ENCODE peak calls at places on chromosomes 13 and 19, in seven cellular contexts. P is left lung, Z is RWPE1, R is cardiac muscle cell, T is AG04450, Y is coronary artery, N is ovary. H is an unnamed sample.

GRCh38 chr19:22882797-22883196 is 50.7 kb downstream of the ZNF723 start:
- DNase-seq in P (no peak), Z (no peak), R (no peak), T (no peak), Y (no peak), N (no peak), H (no peak)

GRCh38 chr13:112818698-112819045 is 128.8 kb downstream of the ATP11A start:
- DNase-seq in P (no peak), Z (no peak), R (no peak), T (no peak), Y (no peak), N (no peak), H (no peak)

GRCh38 chr13:25171517-25172302 is at the start of gene AMER2:
- DNase-seq in P (peak), Z (no peak), R (peak), T (no peak), Y (no peak), N (no peak), H (peak)

GRCh38 chr13:33070713-33071112 is 54.5 kb downstream of the KL start:
- DNase-seq in P (no peak), Z (peak), R (no peak), T (no peak), Y (no peak), N (no peak), H (no peak)

GRCh38 chr19:16429066-16429758 is 42.6 kb downstream of the EPS15L1 start:
- DNase-seq in P (no peak), Z (peak), R (no peak), T (no peak), Y (no peak), N (no peak), H (peak)

GRCh38 chr13:33204130-33204927 is 81.2 kb downstream of the STARD13 start:
- DNase-seq in P (no peak), Z (no peak), R (no peak), T (no peak), Y (no peak), N (peak), H (no peak)

GRCh38 chr13:99686944-99687382 is 185.7 kb downstream of the TM9SF2 start:
- DNase-seq in P (no peak), Z (no peak), R (no peak), T (no peak), Y (no peak), N (no peak), H (no peak)

GRCh38 chr13:113666951-113667701 is at the start of gene GRK1:
- DNase-seq in P (peak), Z (no peak), R (no peak), T (no peak), Y (peak), N (peak), H (no peak)

GRCh38 chr13:48624858-48625257 is 28.9 kb upstream of the CYSLTR2 start:
- DNase-seq in P (no peak), Z (no peak), R (no peak), T (no peak), Y (no peak), N (no peak), H (no peak)

GRCh38 chr19:35797663-35798062 is 15.0 kb downstream of the PRODH2 start:
- DNase-seq in P (peak), Z (no peak), R (peak), T (no peak), Y (no peak), N (no peak), H (peak)

GRCh38 chr13:43016226-43016625 is 7.2 kb upstream of the DNAJC15 start:
- DNase-seq in P (no peak), Z (no peak), R (no peak), T (no peak), Y (no peak), N (no peak), H (no peak)

GRCh38 chr19:7191946-7192691 is 102.1 kb downstream of the INSR start:
- DNase-seq in P (no peak), Z (no peak), R (no peak), T (no peak), Y (no peak), N (no peak), H (no peak)

GRCh38 chr19:56155124-56155687 is 14.1 kb downstream of the ZNF444 start:
- DNase-seq in P (no peak), Z (no peak), R (no peak), T (no peak), Y (no peak), N (no peak), H (no peak)

GRCh38 chr19:13974073-13974472 is 21.8 kb downstream of the DCAF15 start:
- DNase-seq in P (no peak), Z (peak), R (peak), T (no peak), Y (no peak), N (no peak), H (no peak)

GRCh38 chr19:32168606-32169005 is 176.8 kb upstream of the ZNF507 start:
- DNase-seq in P (no peak), Z (no peak), R (no peak), T (no peak), Y (peak), N (no peak), H (no peak)

GRCh38 chr13:44932850-44933251 is 56.4 kb downstream of the NUFIP1 start:
- DNase-seq in P (no peak), Z (peak), R (no peak), T (no peak), Y (no peak), N (no peak), H (no peak)

GRCh38 chr19:14502334-14503092 is 6.6 kb upstream of the GIPC1 start:
- DNase-seq in P (no peak), Z (no peak), R (no peak), T (no peak), Y (no peak), N (no peak), H (no peak)

GRCh38 chr13:33262069-33262487 is 23.5 kb downstream of the STARD13 start:
- DNase-seq in P (no peak), Z (peak), R (no peak), T (no peak), Y (no peak), N (no peak), H (peak)

GRCh38 chr13:113195360-113195759 is 13.1 kb downstream of the PCID2 start:
- DNase-seq in P (no peak), Z (no peak), R (no peak), T (no peak), Y (no peak), N (no peak), H (no peak)

GRCh38 chr19:18876865-18877264 is 19.1 kb downstream of the CERS1 start:
- DNase-seq in P (peak), Z (no peak), R (no peak), T (no peak), Y (no peak), N (no peak), H (no peak)

GRCh38 chr19:14758816-14759215 is 19.5 kb downstream of the ADGRE2 start:
- DNase-seq in P (no peak), Z (peak), R (no peak), T (no peak), Y (no peak), N (no peak), H (no peak)

GRCh38 chr13:57314897-57315520 is 148.0 kb downstream of the PRR20E start:
- DNase-seq in P (no peak), Z (no peak), R (no peak), T (no peak), Y (no peak), N (no peak), H (no peak)

GRCh38 chr13:39862891-39863290 is 207.4 kb downstream of the COG6 start:
- DNase-seq in P (no peak), Z (no peak), R (no peak), T (no peak), Y (no peak), N (no peak), H (no peak)

GRCh38 chr13:59178344-59178743 is 985.4 kb downstream of the DIAPH3 start:
- DNase-seq in P (no peak), Z (no peak), R (peak), T (no peak), Y (no peak), N (no peak), H (no peak)

GRCh38 chr13:28493740-28494536 is 990 bp downstream of the FLT1 start:
- DNase-seq in P (peak), Z (no peak), R (peak), T (no peak), Y (no peak), N (no peak), H (no peak)

GRCh38 chr19:2337329-2337707 is 8.8 kb downstream of the SPPL2B start:
- DNase-seq in P (peak), Z (no peak), R (peak), T (no peak), Y (no peak), N (peak), H (peak)

GRCh38 chr13:109789262-109789661 is 2.9 kb upstream of the IRS2 start:
- DNase-seq in P (no peak), Z (no peak), R (no peak), T (no peak), Y (no peak), N (no peak), H (no peak)

GRCh38 chr19:6639439-6639838 is 30.5 kb downstream of the TNFSF14 start:
- DNase-seq in P (no peak), Z (no peak), R (no peak), T (no peak), Y (no peak), N (no peak), H (no peak)

GRCh38 chr13:72648513-72649065 is 78.8 kb downstream of the MZT1 start:
- DNase-seq in P (no peak), Z (no peak), R (peak), T (no peak), Y (no peak), N (no peak), H (no peak)

GRCh38 chr13:43720780-43721397 is 65.9 kb downstream of the ENOX1 start:
- DNase-seq in P (no peak), Z (no peak), R (no peak), T (no peak), Y (no peak), N (no peak), H (no peak)

GRCh38 chr13:51785592-51786424 is 18.2 kb downstream of the DHRS12 start:
- DNase-seq in P (no peak), Z (no peak), R (peak), T (no peak), Y (no peak), N (peak), H (no peak)

GRCh38 chr13:36054041-36054440 is 77.1 kb downstream of the DCLK1 start:
- DNase-seq in P (no peak), Z (no peak), R (no peak), T (no peak), Y (no peak), N (no peak), H (no peak)

GRCh38 chr13:87094646-87095045 is 576.5 kb upstream of the SLITRK5 start:
- DNase-seq in P (no peak), Z (no peak), R (peak), T (no peak), Y (no peak), N (no peak), H (no peak)

DNA sequence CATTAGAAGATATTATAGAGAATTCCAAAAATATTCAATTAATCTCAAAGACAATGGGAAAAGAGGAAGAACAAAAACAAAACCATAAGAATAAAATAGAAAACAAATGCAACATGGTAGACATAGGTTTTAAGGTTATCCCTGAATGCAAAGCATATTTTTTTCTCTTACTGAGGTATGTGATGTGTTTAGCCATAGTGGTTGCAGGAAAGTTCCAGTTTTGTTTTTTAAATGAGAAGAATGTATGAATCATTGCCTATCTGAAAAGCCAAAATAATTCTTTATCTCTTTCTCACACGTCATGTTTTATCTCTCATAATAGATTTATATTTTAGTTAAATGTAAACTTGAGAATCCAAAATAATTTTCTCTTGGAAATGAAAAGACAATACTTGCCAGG is 2591.7 kb upstream of the PCDH20 start:
- DNase-seq in P (no peak), Z (no peak), R (no peak), T (no peak), Y (no peak), N (no peak), H (no peak)
- TF ChIP-seq CTCF in P (no peak), Z (no peak), R (no peak), T (no peak), Y (no peak), N (no peak), H (no peak)

DNA sequence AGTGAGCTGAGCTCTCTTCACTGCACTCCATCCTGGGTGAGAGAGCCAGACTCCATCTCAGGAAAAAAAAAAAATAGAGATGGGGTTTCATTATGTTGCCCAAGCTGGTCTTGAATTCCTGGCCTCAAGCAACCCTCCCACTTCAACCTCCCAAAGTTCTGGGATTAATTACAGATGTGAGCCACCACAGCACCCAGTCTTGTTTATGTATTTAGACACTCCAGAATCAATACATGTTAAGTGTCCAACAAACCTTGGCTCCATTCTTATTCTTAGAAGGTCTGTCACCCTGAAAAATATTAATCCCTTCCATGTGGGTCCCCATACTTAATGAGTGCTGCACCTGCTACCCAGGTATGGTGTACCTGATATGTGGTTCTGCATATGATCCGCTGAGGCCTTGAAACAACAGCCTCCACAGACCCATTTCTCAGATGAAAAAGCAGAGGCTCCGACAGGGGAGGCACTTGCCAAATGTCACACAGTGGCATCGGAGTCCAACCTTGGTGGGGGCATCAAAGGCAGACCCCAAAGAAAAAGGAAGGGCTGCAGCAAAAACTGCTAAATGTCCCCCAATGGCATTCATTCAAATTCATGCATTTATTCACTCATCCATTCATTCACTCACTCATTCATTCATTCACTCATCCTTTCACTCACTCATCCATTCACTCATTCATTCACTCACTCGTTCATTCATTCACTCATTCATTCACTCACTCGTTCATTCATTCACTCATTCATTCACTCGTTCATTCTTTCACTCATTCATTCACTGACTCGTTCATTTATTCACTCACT is 16.7 kb downstream of the TICAM1 start:
- DNase-seq in P (no peak), Z (no peak), R (no peak), T (peak), Y (no peak), N (no peak), H (no peak)
- H3K27ac ChIP-seq in P (no peak), Z (peak), R (no peak), T (no peak), Y (no peak), N (no peak), H (no peak)

GRCh38 chr19:42201489-42202289 is 15.8 kb downstream of the DEDD2 start:
- DNase-seq in P (peak), Z (no peak), R (no peak), T (no peak), Y (no peak), N (no peak), H (no peak)

GRCh38 chr19:42197375-42197817 is 20.1 kb downstream of the DEDD2 start:
- DNase-seq in P (no peak), Z (no peak), R (no peak), T (no peak), Y (no peak), N (no peak), H (no peak)

GRCh38 chr19:42200116-42200740 is 17.2 kb downstream of the DEDD2 start:
- DNase-seq in P (no peak), Z (no peak), R (no peak), T (no peak), Y (no peak), N (no peak), H (no peak)

GRCh38 chr19:42198676-42199439 is 18.6 kb downstream of the DEDD2 start:
- DNase-seq in P (no peak), Z (no peak), R (no peak), T (no peak), Y (no peak), N (no peak), H (no peak)

DNA sequence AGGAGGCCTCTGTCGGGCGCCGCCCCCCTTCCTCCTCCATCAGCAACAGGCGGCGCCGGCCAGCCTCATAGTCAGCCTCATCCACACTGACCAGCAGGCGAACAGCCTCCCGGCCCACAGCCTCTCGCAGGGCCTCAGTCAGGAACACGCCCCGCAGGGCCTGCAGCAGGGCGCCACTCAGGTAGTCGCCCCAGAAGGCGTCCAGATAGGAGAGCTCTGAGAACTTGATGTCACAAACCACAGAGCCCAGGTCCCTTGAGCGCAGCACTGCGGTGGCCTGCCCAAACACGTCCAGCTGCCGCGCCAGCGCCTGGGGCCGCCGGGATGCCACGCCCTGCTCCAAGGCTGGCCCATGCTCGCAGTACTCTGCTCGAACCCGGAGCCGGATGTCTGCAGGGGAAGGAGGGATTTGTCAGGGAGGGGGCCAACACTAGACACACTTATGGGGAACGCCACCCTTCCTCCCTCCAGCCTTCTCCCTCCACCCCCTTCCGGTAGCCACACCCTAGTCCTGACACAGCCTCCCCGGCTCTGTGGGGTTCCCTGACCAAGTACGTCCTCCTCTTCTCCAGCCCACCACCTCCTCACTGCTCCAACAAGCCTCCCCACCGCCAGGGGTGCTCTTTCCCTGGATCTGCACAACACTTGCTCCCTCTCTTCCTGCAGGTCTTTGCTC is 17.9 kb downstream of the DEDD2 start:
- DNase-seq in P (peak), Z (peak), R (no peak), T (no peak), Y (no peak), N (no peak), H (no peak)
- TF ChIP-seq CTCF in P (no peak), Z (peak), R (no peak), T (no peak), Y (no peak), N (no peak), H (no peak)

GRCh38 chr19:33391631-33392249 is 18.2 kb downstream of the CEBPG start:
- DNase-seq in P (no peak), Z (no peak), R (no peak), T (no peak), Y (no peak), N (peak), H (no peak)

GRCh38 chr19:33389574-33390119 is 16.1 kb downstream of the CEBPG start:
- DNase-seq in P (peak), Z (no peak), R (no peak), T (no peak), Y (no peak), N (no peak), H (peak)

GRCh38 chr19:33388817-33389573 is 15.5 kb downstream of the CEBPG start:
- DNase-seq in P (peak), Z (no peak), R (no peak), T (no peak), Y (peak), N (no peak), H (peak)

GRCh38 chr19:33390908-33391630 is 17.6 kb downstream of the CEBPG start:
- DNase-seq in P (peak), Z (no peak), R (no peak), T (no peak), Y (no peak), N (peak), H (peak)

GRCh38 chr19:33390120-33390907 is 16.8 kb downstream of the CEBPG start:
- DNase-seq in P (peak), Z (no peak), R (no peak), T (no peak), Y (no peak), N (peak), H (no peak)
- H3K27ac ChIP-seq in P (peak), Z (peak), R (no peak), T (no peak), Y (peak), N (peak), H (peak)